ENCODE peak calls at places on chromosomes 16 and 17, in nine cellular contexts. W is prostate gland, I is GM23338, T is suprapubic skin, Z is stomach, K is spleen, D is H1, R is sigmoid colon, A is Panc1. L is an unnamed sample.

GRCh38 chr17:48074322-48075054 is 26.3 kb downstream of the NFE2L1 start:
- DNase-seq in I (peak), R (peak), K (peak), W (peak), D (peak), Z (peak), T (peak), A (peak), L (peak)

GRCh38 chr17:17401271-17401781 is 75.5 kb upstream of the MED9 start:
- DNase-seq in Z (no peak), T (no peak), K (no peak), D (peak), I (peak), R (no peak), A (no peak), W (no peak), L (no peak)

GRCh38 chr17:81253358-81254131 is 14.4 kb downstream of the NDUFAF8 start:
- DNase-seq in Z (peak), A (peak), K (no peak), W (peak), R (no peak), T (no peak), D (peak), I (no peak), L (peak)

GRCh38 chr17:76690596-76691280 is 20.0 kb downstream of the MXRA7 start:
- DNase-seq in Z (no peak), T (no peak), I (no peak), D (no peak), W (no peak), K (peak), A (no peak), R (no peak), L (no peak)

GRCh38 chr17:75131278-75132017 is at the start of gene NT5C:
- DNase-seq in D (peak), A (no peak), K (peak), R (peak), T (peak), W (peak), Z (peak), I (peak), L (peak)

GRCh38 chr16:53529529-53529928 is 26.5 kb upstream of the AKTIP start:
- DNase-seq in W (no peak), R (no peak), D (no peak), K (no peak), T (no peak), Z (no peak), A (no peak), I (no peak), L (no peak)

GRCh38 chr16:12573730-12574383 is 229.8 kb downstream of the CPPED1 start:
- DNase-seq in A (peak), W (peak), D (peak), T (peak), I (peak), R (peak), K (peak), Z (peak), L (peak)

GRCh38 chr16:83682126-83682857 is 125.5 kb upstream of the HSBP1 start:
- DNase-seq in R (no peak), T (no peak), D (no peak), I (no peak), A (no peak), W (no peak), Z (no peak), K (no peak), L (no peak)

GRCh38 chr16:31181102-31181830 is 1.3 kb downstream of the FUS start:
- DNase-seq in W (no peak), K (peak), I (no peak), A (no peak), R (peak), D (no peak), T (peak), Z (peak), L (peak)

GRCh38 chr17:63760771-63761539 is 12.4 kb downstream of the CCDC47 start:
- DNase-seq in T (no peak), K (no peak), R (no peak), D (no peak), Z (no peak), I (no peak), A (no peak), W (no peak), L (no peak)
- TF ChIP-seq POLR2AphosphoS5 in T (no peak), K (no peak), R (no peak), D (no peak), Z (no peak), I (no peak), A (no peak), W (no peak), L (no peak)

GRCh38 chr17:45277216-45277849 is 15.4 kb upstream of the SPATA32 start:
- DNase-seq in A (peak), T (peak), D (peak), K (peak), Z (peak), W (peak), I (peak), R (peak), L (peak)
- TF ChIP-seq POLR2AphosphoS5 in A (no peak), T (no peak), D (no peak), K (no peak), Z (peak), W (peak), I (no peak), R (peak), L (peak)

GRCh38 chr16:22375117-22375962 is 921 bp upstream of the CDR2 start:
- DNase-seq in R (no peak), I (peak), A (no peak), K (no peak), W (no peak), D (no peak), Z (no peak), T (no peak), L (no peak)

GRCh38 chr16:22372882-22373661 is 1.3 kb downstream of the CDR2 start:
- DNase-seq in R (no peak), T (no peak), K (no peak), Z (no peak), A (no peak), I (no peak), D (no peak), W (no peak), L (peak)

GRCh38 chr16:22375963-22376640 is 1.7 kb upstream of the CDR2 start:
- DNase-seq in T (no peak), Z (no peak), A (no peak), W (no peak), R (no peak), K (no peak), D (no peak), I (no peak), L (no peak)

GRCh38 chr16:22373662-22374310 is 633 bp downstream of the CDR2 start:
- DNase-seq in K (peak), T (peak), I (peak), A (no peak), D (no peak), Z (peak), W (peak), R (peak), L (peak)

GRCh38 chr16:22374311-22375116 is at the start of gene CDR2:
- DNase-seq in I (peak), K (peak), Z (peak), R (peak), A (peak), D (peak), T (peak), W (peak), L (peak)
- TF ChIP-seq POLR2AphosphoS5 in I (peak), K (peak), Z (peak), R (peak), A (peak), D (peak), T (no peak), W (peak), L (peak)

GRCh38 chr17:70479779-70480178 is 310.4 kb downstream of the KCNJ2 start:
- DNase-seq in Z (no peak), I (no peak), R (no peak), W (no peak), A (no peak), K (no peak), D (no peak), T (no peak), L (no peak)
- TF ChIP-seq POLR2AphosphoS5 in Z (no peak), I (no peak), R (no peak), W (no peak), A (no peak), K (no peak), D (no peak), T (no peak), L (no peak)

GRCh38 chr16:77238593-77238992 is 39.4 kb downstream of the SYCE1L start:
- DNase-seq in K (no peak), I (no peak), Z (no peak), W (no peak), R (no peak), D (no peak), A (no peak), T (no peak), L (no peak)

GRCh38 chr16:77231047-77231446 is 31.8 kb downstream of the SYCE1L start:
- DNase-seq in D (no peak), W (no peak), Z (no peak), A (no peak), I (no peak), K (no peak), T (no peak), R (no peak), L (no peak)

GRCh38 chr16:77234611-77235010 is 35.4 kb downstream of the SYCE1L start:
- DNase-seq in D (no peak), R (no peak), Z (no peak), T (no peak), K (no peak), A (no peak), W (no peak), I (peak), L (no peak)

GRCh38 chr16:77233799-77234502 is 34.7 kb downstream of the SYCE1L start:
- DNase-seq in I (no peak), Z (no peak), R (no peak), A (no peak), W (no peak), K (no peak), T (no peak), D (no peak), L (no peak)

DNA sequence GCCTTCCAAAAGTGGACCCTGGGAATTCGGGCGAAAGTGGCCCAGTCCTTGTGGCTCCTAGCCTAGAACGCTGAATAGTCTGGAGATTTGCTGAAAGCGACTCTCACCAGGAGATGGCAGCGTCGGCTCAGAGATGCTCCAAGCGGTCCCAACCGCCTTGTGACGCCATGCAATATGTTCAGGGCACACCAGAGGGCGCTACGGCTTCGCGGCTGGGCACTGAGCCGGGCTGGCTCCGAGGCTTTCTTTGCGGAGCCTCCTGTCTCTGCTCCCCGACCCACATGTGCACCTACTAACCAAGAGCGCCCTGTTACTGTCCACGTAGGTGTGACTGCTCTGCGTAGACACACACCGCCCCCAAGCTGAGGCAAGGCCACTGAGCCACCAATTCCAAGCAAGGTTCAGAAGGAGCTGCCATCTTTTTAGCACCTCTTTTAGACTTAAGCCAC is 36.9 kb downstream of the SYCE1L start:
- DNase-seq in T (peak), A (peak), I (peak), D (peak), W (peak), K (peak), Z (peak), R (peak), L (peak)
- TF ChIP-seq POLR2AphosphoS5 in T (no peak), A (peak), I (no peak), D (no peak), W (peak), K (peak), Z (no peak), R (no peak), L (peak)

GRCh38 chr17:2796164-2797140 is at the start of gene RAP1GAP2:
- DNase-seq in W (no peak), Z (peak), R (peak), I (no peak), A (no peak), D (no peak), K (peak), T (peak), L (no peak)
- TF ChIP-seq POLR2AphosphoS5 in W (no peak), Z (peak), R (no peak), I (no peak), A (no peak), D (no peak), K (peak), T (no peak), L (no peak)

GRCh38 chr16:89089142-89089541 is 4.5 kb upstream of the ACSF3 start:
- DNase-seq in D (peak), R (no peak), K (peak), Z (no peak), W (no peak), A (no peak), I (peak), T (no peak), L (no peak)
- TF ChIP-seq POLR2AphosphoS5 in D (no peak), R (no peak), K (no peak), Z (no peak), W (no peak), A (no peak), I (no peak), T (no peak), L (no peak)

DNA sequence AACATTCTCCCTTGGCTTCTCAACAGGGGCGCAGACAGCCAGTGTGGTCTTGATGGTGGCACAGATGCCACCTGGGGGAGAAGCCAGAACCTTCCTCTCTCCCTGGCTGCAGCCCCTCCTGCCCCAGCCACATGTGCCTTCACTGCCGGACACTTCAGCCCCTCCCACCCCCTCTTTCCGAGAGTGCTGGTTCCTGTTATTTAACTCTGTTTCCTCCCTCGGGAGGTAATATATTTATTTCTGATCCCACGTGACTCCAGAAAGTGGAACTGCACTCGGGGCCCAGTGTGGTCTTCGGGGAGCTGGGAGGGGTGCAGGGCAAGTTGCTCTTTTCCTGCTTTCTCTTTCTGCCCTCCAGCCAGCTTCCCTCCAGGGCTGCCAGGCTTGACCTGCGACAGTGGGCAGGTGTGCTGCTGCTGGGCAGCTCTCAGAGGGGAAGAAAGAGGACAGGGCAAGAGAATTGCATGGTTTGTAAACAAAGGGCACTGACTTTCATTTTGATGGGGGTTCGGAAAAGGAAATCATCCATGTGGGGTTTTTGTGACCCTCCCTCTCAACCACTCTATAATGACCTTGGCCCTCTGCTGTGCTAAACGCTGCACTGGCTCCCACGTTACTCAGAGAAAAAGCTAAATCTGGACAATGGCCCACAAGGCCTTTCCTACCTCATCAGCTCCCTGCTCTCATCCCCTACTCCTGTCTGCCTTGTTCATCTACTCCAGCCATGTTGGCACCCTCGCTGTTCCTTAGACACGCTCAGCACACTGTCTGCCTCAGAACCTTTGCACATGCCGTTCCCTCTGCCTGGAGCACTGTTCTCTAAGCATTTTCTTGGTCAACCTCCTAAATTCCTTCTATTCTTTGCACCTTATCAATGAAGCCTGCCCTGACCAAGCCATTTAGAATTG is 8.2 kb upstream of the CIITA start:
- DNase-seq in I (no peak), D (no peak), Z (no peak), K (peak), R (peak), T (no peak), W (no peak), A (no peak), L (peak)
- TF ChIP-seq POLR2AphosphoS5 in I (no peak), D (no peak), Z (no peak), K (peak), R (peak), T (no peak), W (no peak), A (no peak), L (no peak)

DNA sequence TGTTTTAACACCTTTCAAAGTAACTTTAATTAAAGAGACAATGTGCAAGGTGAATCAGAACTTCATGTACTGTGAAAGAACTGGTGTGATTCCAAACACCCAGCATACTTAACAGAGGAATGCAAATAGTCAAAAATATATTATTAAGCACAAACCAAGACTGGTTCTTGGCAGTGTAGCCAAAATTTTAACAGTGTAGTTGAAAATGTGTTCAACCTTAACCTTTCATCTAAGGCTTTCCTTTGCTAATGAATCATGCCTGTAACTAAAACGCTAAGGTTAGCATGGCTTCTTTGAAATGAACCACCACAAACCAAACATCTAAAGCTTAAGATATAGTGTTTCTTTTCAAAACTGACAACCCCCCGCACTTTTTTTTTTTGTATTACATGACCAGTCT is 146.3 kb upstream of the AXIN2 start:
- DNase-seq in T (no peak), I (no peak), A (no peak), K (no peak), D (no peak), W (no peak), R (no peak), Z (no peak), L (no peak)
- TF ChIP-seq POLR2AphosphoS5 in T (no peak), I (no peak), A (no peak), K (no peak), D (no peak), W (no peak), R (peak), Z (no peak), L (no peak)

L was measured in endothelial cell of umbilical vein.